ENCODE peak calls at places on chromosomes 16 and 17, in seven cellular contexts. R, E, A, F, J, L and K are unnamed samples.

GRCh38 chr16:68429081-68429740 is 19.1 kb downstream of the SMPD3 start:
- DNase-seq in R (no peak), E (no peak), A (no peak), F (no peak), J (no peak), L (no peak), K (no peak)

GRCh38 chr17:17702821-17703607 is 21.8 kb downstream of the RAI1 start:
- DNase-seq in R (no peak), E (no peak), A (no peak), F (no peak), J (no peak), L (peak), K (no peak)

GRCh38 chr16:66264311-66265105 is 102.0 kb upstream of the CDH5 start:
- DNase-seq in R (no peak), E (no peak), A (no peak), F (no peak), J (peak), L (no peak), K (no peak)

GRCh38 chr16:49637511-49637910 is 218.4 kb downstream of the ZNF423 start:
- DNase-seq in R (no peak), E (no peak), A (no peak), F (no peak), J (no peak), L (no peak), K (no peak)

GRCh38 chr17:31152271-31152670 is 57.5 kb downstream of the NF1 start:
- DNase-seq in R (no peak), E (no peak), A (no peak), F (no peak), J (no peak), L (no peak), K (no peak)

GRCh38 chr17:37084375-37084774 is 135.6 kb downstream of the AATF start:
- DNase-seq in R (no peak), E (no peak), A (no peak), F (no peak), J (no peak), L (no peak), K (no peak)

GRCh38 chr16:85686912-85687591 is 1.7 kb downstream of the GINS2 start:
- DNase-seq in R (no peak), E (peak), A (no peak), F (no peak), J (no peak), L (no peak), K (no peak)

GRCh38 chr17:2402517-2402916 is 1.7 kb upstream of the MNT start:
- DNase-seq in R (no peak), E (no peak), A (no peak), F (no peak), J (no peak), L (no peak), K (no peak)

GRCh38 chr17:65664296-65664695 is 102.8 kb upstream of the AXIN2 start:
- DNase-seq in R (no peak), E (no peak), A (no peak), F (no peak), J (peak), L (no peak), K (no peak)

GRCh38 chr17:18933102-18934058 is 18.6 kb upstream of the SLC5A10 start:
- DNase-seq in R (no peak), E (no peak), A (no peak), F (no peak), J (no peak), L (no peak), K (no peak)